ENCODE peak calls at places on chromosomes 13 and 19, in four cellular contexts. J, K, Q and F are unnamed samples.

GRCh38 chr19:35037716-35038622 is 3.6 kb upstream of the HPN start:
- DNase-seq in K (no peak), Q (no peak), J (no peak), F (peak; percentile 77)

GRCh38 chr13:96229356-96229755 is 139.4 kb downstream of the HS6ST3 start:
- DNase-seq in Q (peak; percentile 31), J (no peak), K (no peak), F (peak; percentile 51)

GRCh38 chr19:41941410-41942202 is 13.4 kb upstream of the ERFL start:
- DNase-seq in Q (no peak), K (no peak), J (no peak), F (no peak)

GRCh38 chr13:72221276-72221962 is 354.4 kb upstream of the DACH1 start:
- DNase-seq in Q (no peak), K (no peak), J (no peak), F (peak; percentile 10)

GRCh38 chr19:15374796-15375440 is 4.7 kb downstream of the AKAP8 start:
- DNase-seq in K (no peak), J (no peak), Q (no peak), F (peak; percentile 89)

GRCh38 chr13:51803018-51803417 is 945 bp downstream of the DHRS12 start:
- DNase-seq in Q (peak; percentile 12), J (no peak), K (no peak), F (no peak)

GRCh38 chr19:4506449-4507149 is 11.7 kb downstream of the PLIN4 start:
- DNase-seq in K (no peak), J (peak; percentile 83), Q (peak; percentile 75), F (peak; percentile 85)

GRCh38 chr13:41554626-41555386 is 97.5 kb downstream of the RGCC start:
- DNase-seq in K (no peak), J (no peak), Q (no peak), F (no peak)

GRCh38 chr13:79742923-79743322 is 262.0 kb downstream of the NDFIP2 start:
- DNase-seq in K (no peak), J (no peak), Q (no peak), F (no peak)

GRCh38 chr13:99366075-99366987 is 59.1 kb upstream of the GPR183 start:
- DNase-seq in Q (no peak), J (no peak), K (no peak), F (no peak)

GRCh38 chr19:50258918-50259372 is 55.5 kb downstream of the MYH14 start:
- DNase-seq in J (no peak), Q (peak; percentile 12), K (no peak), F (peak; percentile 25)

GRCh38 chr19:53594811-53595509 is 36.8 kb upstream of the DPRX start:
- DNase-seq in J (no peak), Q (no peak), K (no peak), F (no peak)

GRCh38 chr13:33846306-33847062 is 28.5 kb downstream of the RFC3 start:
- DNase-seq in J (no peak), K (no peak), Q (no peak), F (no peak)

GRCh38 chr19:49057636-49058234 is at the start of gene CGB7:
- DNase-seq in Q (peak; percentile 85), J (peak; percentile 91), K (peak; percentile 72), F (peak; percentile 33)

GRCh38 chr19:40721936-40722661 is 5.2 kb downstream of the ITPKC start:
- DNase-seq in K (no peak), J (no peak), Q (peak; percentile 71), F (peak; percentile 66)

GRCh38 chr19:610801-611505 is 21.3 kb downstream of the HCN2 start:
- DNase-seq in K (no peak), J (peak; percentile 74), Q (peak; percentile 81), F (peak; percentile 29)